ENCODE peak calls at places on chromosomes 7 and 10, in seven cellular contexts. F is transverse colon; H is adrenal gland; M is neural crest cell; Q is GM12865; E is AG04450; J is CD8-positive, alpha-beta T cell. Z is an unnamed sample.
A peak's percentile ranks its signal among the peaks of the same experiment; 100 is the strongest.

GRCh38 chr10:16952610-16953009 is 135.4 kb upstream of the RSU1 start:
- DNase-seq in J (no peak), E (no peak), F (no peak), Q (peak; percentile 18), H (no peak), M (no peak), Z (no peak)

GRCh38 chr7:33651998-33652397 is 253.3 kb upstream of the BMPER start:
- DNase-seq in Q (no peak), J (no peak), F (no peak), H (no peak), E (no peak), M (no peak), Z (no peak)

GRCh38 chr7:24836084-24836483 is 78.8 kb upstream of the GSDME start:
- DNase-seq in E (no peak), M (no peak), H (no peak), Q (peak; percentile 77), J (no peak), F (no peak), Z (no peak)

GRCh38 chr7:84027678-84028077 is 166.9 kb downstream of the SEMA3A start:
- DNase-seq in F (no peak), J (no peak), H (no peak), Q (no peak), E (no peak), M (no peak), Z (no peak)

GRCh38 chr7:158080899-158081445 is 506.7 kb downstream of the PTPRN2 start:
- DNase-seq in J (no peak), H (no peak), F (no peak), M (no peak), Q (no peak), E (no peak), Z (no peak)

GRCh38 chr10:15168296-15168780 is at the start of gene NMT2:
- DNase-seq in J (no peak), M (peak; percentile 81), Q (no peak), E (no peak), F (no peak), H (no peak), Z (peak; percentile 81)

GRCh38 chr7:158446281-158446680 is 141.3 kb downstream of the PTPRN2 start:
- DNase-seq in J (no peak), H (no peak), F (no peak), Q (no peak), E (no peak), M (no peak), Z (no peak)

GRCh38 chr10:97498841-97499560 is at the start of gene UBTD1:
- DNase-seq in M (no peak), F (peak; percentile 43), J (peak; percentile 46), H (peak; percentile 68), E (no peak), Q (peak; percentile 18), Z (no peak)

GRCh38 chr10:22615819-22616499 is 98.4 kb downstream of the PIP4K2A start:
- DNase-seq in F (peak; percentile 65), Q (peak; percentile 81), J (peak; percentile 59), H (peak; percentile 46), M (peak; percentile 16), E (no peak), Z (peak; percentile 36)

GRCh38 chr10:37582237-37582636 is 275.2 kb downstream of the ZNF248 start:
- DNase-seq in Q (no peak), F (no peak), E (no peak), M (no peak), H (no peak), J (no peak), Z (no peak)

GRCh38 chr10:57096044-57096443 is 735.0 kb upstream of the ZWINT start:
- DNase-seq in M (no peak), F (no peak), Q (no peak), H (no peak), E (no peak), J (no peak), Z (no peak)

GRCh38 chr10:43901744-43902504 is 253.2 kb upstream of the ZNF32 start:
- DNase-seq in J (no peak), H (no peak), M (no peak), E (no peak), Q (no peak), F (no peak), Z (no peak)

GRCh38 chr10:77201135-77202111 is 436.2 kb downstream of the KCNMA1 start:
- DNase-seq in Q (no peak), H (no peak), E (peak; percentile 32), M (no peak), J (no peak), F (no peak), Z (no peak)

GRCh38 chr7:125423444-125424155 is 494.0 kb upstream of the POT1 start:
- DNase-seq in H (no peak), M (no peak), J (no peak), F (no peak), Q (no peak), E (no peak), Z (no peak)

GRCh38 chr7:49037348-49038210 is 113.2 kb downstream of the CDC14C start:
- DNase-seq in E (no peak), J (no peak), M (no peak), F (no peak), Q (no peak), H (no peak), Z (no peak)

GRCh38 chr10:77328272-77328816 is 309.3 kb downstream of the KCNMA1 start:
- DNase-seq in E (no peak), F (no peak), J (no peak), Q (peak; percentile 18), H (peak; percentile 24), M (peak; percentile 51), Z (no peak)

GRCh38 chr7:85275204-85275603 is 88.3 kb upstream of the SEMA3D start:
- DNase-seq in Q (no peak), J (no peak), H (no peak), E (no peak), M (no peak), F (no peak), Z (no peak)

GRCh38 chr7:80581472-80581871 is 57.0 kb upstream of the CD36 start:
- DNase-seq in E (no peak), J (no peak), F (no peak), Q (no peak), H (no peak), M (no peak), Z (no peak)

GRCh38 chr10:29643785-29644501 is 9.2 kb upstream of the SVIL start:
- DNase-seq in J (no peak), Q (no peak), M (no peak), H (no peak), E (no peak), F (no peak), Z (no peak)

GRCh38 chr7:322708-323111 is 32.7 kb downstream of the FOXL3 start:
- DNase-seq in F (no peak), E (no peak), J (no peak), M (no peak), H (no peak), Q (no peak), Z (no peak)

GRCh38 chr7:130560972-130561371 is 69.1 kb downstream of the MEST start:
- DNase-seq in M (no peak), H (no peak), J (no peak), E (no peak), Q (peak; percentile 78), F (no peak), Z (no peak)

GRCh38 chr10:113557389-113558321 is 4.8 kb downstream of the HABP2 start:
- DNase-seq in J (no peak), Q (no peak), E (no peak), H (peak; percentile 44), M (no peak), F (no peak), Z (no peak)

GRCh38 chr10:122492955-122493597 is 31.7 kb downstream of the HTRA1 start:
- DNase-seq in H (no peak), J (no peak), E (no peak), Q (no peak), F (no peak), M (no peak), Z (no peak)

GRCh38 chr7:50834679-50835078 is 52.0 kb upstream of the GRB10 start:
- DNase-seq in H (no peak), J (no peak), Q (no peak), F (no peak), E (no peak), M (no peak), Z (no peak)

GRCh38 chr10:90642650-90643049 is 215.2 kb downstream of the HTR7 start:
- DNase-seq in E (no peak), M (no peak), J (no peak), H (no peak), F (no peak), Q (no peak), Z (no peak)

GRCh38 chr10:86287966-86288579 is 78.5 kb downstream of the GRID1 start:
- DNase-seq in E (no peak), H (no peak), Q (peak; percentile 9), J (no peak), M (no peak), F (no peak), Z (no peak)

GRCh38 chr10:113103131-113103830 is 153.2 kb downstream of the TCF7L2 start:
- DNase-seq in H (no peak), Q (no peak), M (no peak), E (no peak), F (no peak), J (no peak), Z (no peak)

DNA sequence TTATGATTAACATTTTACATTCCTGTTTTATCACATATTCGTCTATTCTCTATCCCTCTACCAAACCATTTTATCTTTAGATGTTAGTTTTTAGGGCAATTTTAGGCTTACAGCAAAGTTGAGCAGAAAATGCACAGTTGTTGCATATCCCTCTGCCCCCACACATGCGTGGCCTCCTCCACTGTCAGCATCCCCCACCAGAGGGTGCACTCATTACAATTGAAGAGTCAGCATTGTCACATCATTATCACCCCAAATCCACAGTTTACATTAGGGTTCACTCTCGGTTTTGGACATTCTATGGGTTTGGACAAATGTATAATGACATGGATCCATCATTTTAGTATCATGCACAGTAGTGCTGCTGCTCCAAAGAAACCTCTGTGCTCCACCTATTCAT is 86.4 kb downstream of the WDR37 start:
- DNase-seq in M (no peak), J (no peak), Q (no peak), H (no peak), E (no peak), F (no peak), Z (no peak)
- TF ChIP-seq CTCF in M (peak; percentile 40), J (peak; percentile 35), Q (peak; percentile 24), H (no peak), E (no peak), F (no peak), Z (no peak)

GRCh38 chr7:30170460-30171197 is 35.8 kb downstream of the MTURN start:
- DNase-seq in H (no peak), E (no peak), J (no peak), Q (no peak), F (no peak), M (no peak), Z (no peak)
- TF ChIP-seq CTCF in H (no peak), E (no peak), J (no peak), Q (no peak), F (no peak), M (no peak), Z (no peak)

GRCh38 chr10:121070257-121070656 is 219.1 kb downstream of the WDR11 start:
- DNase-seq in M (no peak), F (peak; percentile 24), E (no peak), H (no peak), J (no peak), Q (peak; percentile 30), Z (no peak)
- TF ChIP-seq CTCF in M (peak; percentile 59), F (peak; percentile 44), E (no peak), H (peak; percentile 14), J (no peak), Q (peak; percentile 34), Z (no peak)

GRCh38 chr10:123897146-123897545 is 5.5 kb upstream of the CPXM2 start:
- DNase-seq in E (no peak), M (no peak), H (no peak), F (no peak), J (no peak), Q (no peak), Z (no peak)
- TF ChIP-seq CTCF in E (no peak), M (peak; percentile 40), H (no peak), F (no peak), J (no peak), Q (peak; percentile 27), Z (no peak)

GRCh38 chr7:154431045-154431444 is 378.8 kb downstream of the DPP6 start:
- DNase-seq in J (no peak), F (no peak), M (no peak), H (no peak), E (no peak), Q (no peak), Z (no peak)
- TF ChIP-seq CTCF in J (no peak), F (no peak), M (no peak), H (no peak), E (no peak), Q (no peak), Z (no peak)